ENCODE peak calls at places on chromosomes 5 and 9, in four cellular contexts. One of them, this sample, is unnamed.

GRCh38 chr5:77231470-77232138 is 21.1 kb downstream of the PDE8B start:
- DNase-seq in tibial artery: no peak
- DNase-seq in erythroblast: no peak
- DNase-seq in OCI-LY7: no peak
- DNase-seq in this sample: no peak

GRCh38 chr5:176541338-176542134 is 4.3 kb upstream of the RNF44 start:
- DNase-seq in tibial artery: no peak
- DNase-seq in erythroblast: peak; percentile 54
- DNase-seq in OCI-LY7: peak; percentile 85
- DNase-seq in this sample: no peak

GRCh38 chr5:42691413-42691861 is 65.2 kb upstream of the CCDC152 start:
- DNase-seq in tibial artery: no peak
- DNase-seq in erythroblast: no peak
- DNase-seq in OCI-LY7: no peak
- DNase-seq in this sample: no peak

GRCh38 chr5:9775339-9775738 is 145.2 kb upstream of the TAS2R1 start:
- DNase-seq in tibial artery: no peak
- DNase-seq in erythroblast: no peak
- DNase-seq in OCI-LY7: no peak
- DNase-seq in this sample: no peak

GRCh38 chr5:72523960-72524582 is 16.9 kb upstream of the ZNF366 start:
- DNase-seq in tibial artery: no peak
- DNase-seq in erythroblast: peak; percentile 67
- DNase-seq in OCI-LY7: peak; percentile 53
- DNase-seq in this sample: no peak

GRCh38 chr9:101387871-101388506 is 3.2 kb upstream of the BAAT start:
- DNase-seq in tibial artery: no peak
- DNase-seq in erythroblast: peak; percentile 66
- DNase-seq in OCI-LY7: peak; percentile 54
- DNase-seq in this sample: no peak

GRCh38 chr5:172849636-172850453 is 15.8 kb downstream of the ERGIC1 start:
- DNase-seq in tibial artery: no peak
- DNase-seq in erythroblast: peak; percentile 64
- DNase-seq in OCI-LY7: peak; percentile 46
- DNase-seq in this sample: peak; percentile 35

GRCh38 chr9:95626885-95627558 is 110.3 kb upstream of the PTCH1 start:
- DNase-seq in tibial artery: peak; percentile 76
- DNase-seq in erythroblast: no peak
- DNase-seq in OCI-LY7: no peak
- DNase-seq in this sample: peak; percentile 4

GRCh38 chr9:13863112-13863511 is 450.8 kb downstream of the NFIB start:
- DNase-seq in tibial artery: peak; percentile 74
- DNase-seq in erythroblast: no peak
- DNase-seq in OCI-LY7: no peak
- DNase-seq in this sample: no peak

This sample was measured in head of caudate nucleus.